ENCODE peak calls at places on chromosomes 2 and 18, in five cellular contexts. One of them, this sample, is unnamed. For H3K4me1, the result is how much of the 10 kb centered on the place peaks cover.

GRCh38 chr2:197795277-197795676 is 9.1 kb upstream of the PLCL1 start:
- ATAC-seq in HepG2: no peak
- ATAC-seq in A549: no peak
- ATAC-seq in upper lobe of left lung: no peak
- ATAC-seq in GM12878: no peak
- ATAC-seq in this sample: no peak

GRCh38 chr2:45857848-45858520 is 206.5 kb downstream of the PRKCE start:
- ATAC-seq in upper lobe of left lung: no peak
- ATAC-seq in GM12878: peak
- ATAC-seq in HepG2: no peak
- ATAC-seq in A549: no peak
- ATAC-seq in this sample: no peak

GRCh38 chr2:96906719-96907404 is 37.0 kb upstream of the SEMA4C start:
- ATAC-seq in GM12878: no peak
- ATAC-seq in A549: no peak
- ATAC-seq in upper lobe of left lung: peak
- ATAC-seq in HepG2: peak
- ATAC-seq in this sample: peak

GRCh38 chr18:13161276-13161899 is 57.2 kb upstream of the LDLRAD4 start:
- ATAC-seq in upper lobe of left lung: no peak
- ATAC-seq in GM12878: no peak
- ATAC-seq in HepG2: no peak
- ATAC-seq in A549: no peak
- ATAC-seq in this sample: no peak

GRCh38 chr2:21043744-21044532 is at the start of gene APOB:
- ATAC-seq in A549: no peak
- ATAC-seq in HepG2: peak
- ATAC-seq in upper lobe of left lung: no peak
- ATAC-seq in GM12878: peak
- ATAC-seq in this sample: peak

GRCh38 chr2:199589303-199589702 is 131.6 kb upstream of the SATB2 start:
- ATAC-seq in GM12878: no peak
- ATAC-seq in A549: no peak
- ATAC-seq in upper lobe of left lung: no peak
- ATAC-seq in HepG2: no peak
- ATAC-seq in this sample: no peak

GRCh38 chr2:34012728-34013302 is 413.7 kb upstream of the FAM98A start:
- ATAC-seq in HepG2: peak
- ATAC-seq in upper lobe of left lung: peak
- ATAC-seq in A549: peak
- ATAC-seq in GM12878: peak
- ATAC-seq in this sample: no peak

GRCh38 chr2:237161239-237161638 is 75.5 kb downstream of the COPS8 start:
- ATAC-seq in GM12878: no peak
- ATAC-seq in A549: no peak
- ATAC-seq in HepG2: no peak
- ATAC-seq in upper lobe of left lung: no peak
- ATAC-seq in this sample: peak

GRCh38 chr2:143140864-143141637 is 11.8 kb downstream of the ARHGAP15 start:
- ATAC-seq in GM12878: peak
- ATAC-seq in A549: no peak
- ATAC-seq in HepG2: no peak
- ATAC-seq in upper lobe of left lung: no peak
- ATAC-seq in this sample: no peak

GRCh38 chr2:64485961-64486360 is 32.0 kb downstream of the LGALSL start:
- ATAC-seq in GM12878: no peak
- ATAC-seq in A549: no peak
- ATAC-seq in upper lobe of left lung: no peak
- ATAC-seq in HepG2: no peak
- ATAC-seq in this sample: peak

GRCh38 chr2:112793449-112793978 is 9.2 kb upstream of the IL1A start:
- ATAC-seq in A549: no peak
- ATAC-seq in HepG2: no peak
- ATAC-seq in upper lobe of left lung: peak
- ATAC-seq in GM12878: peak
- ATAC-seq in this sample: peak

GRCh38 chr18:44246001-44246400 is 434.7 kb upstream of the SETBP1 start:
- ATAC-seq in upper lobe of left lung: no peak
- ATAC-seq in A549: no peak
- ATAC-seq in GM12878: no peak
- ATAC-seq in HepG2: no peak
- ATAC-seq in this sample: no peak

GRCh38 chr18:9108911-9109310 is 6.4 kb downstream of the NDUFV2 start:
- ATAC-seq in HepG2: no peak
- ATAC-seq in upper lobe of left lung: no peak
- ATAC-seq in GM12878: peak
- ATAC-seq in A549: no peak
- ATAC-seq in this sample: no peak

GRCh38 chr2:104043864-104044263 is 810.1 kb upstream of the POU3F3 start:
- ATAC-seq in HepG2: peak
- ATAC-seq in GM12878: no peak
- ATAC-seq in A549: peak
- ATAC-seq in upper lobe of left lung: no peak
- ATAC-seq in this sample: no peak

GRCh38 chr2:100955226-100955625 is 46.9 kb upstream of the RPL31 start:
- ATAC-seq in upper lobe of left lung: no peak
- ATAC-seq in HepG2: no peak
- ATAC-seq in GM12878: no peak
- ATAC-seq in A549: no peak
- ATAC-seq in this sample: no peak

GRCh38 chr2:3805120-3805519 is 101.7 kb downstream of the DCDC2C start:
- ATAC-seq in HepG2: peak
- ATAC-seq in A549: peak
- ATAC-seq in upper lobe of left lung: no peak
- ATAC-seq in GM12878: peak
- ATAC-seq in this sample: no peak

DNA sequence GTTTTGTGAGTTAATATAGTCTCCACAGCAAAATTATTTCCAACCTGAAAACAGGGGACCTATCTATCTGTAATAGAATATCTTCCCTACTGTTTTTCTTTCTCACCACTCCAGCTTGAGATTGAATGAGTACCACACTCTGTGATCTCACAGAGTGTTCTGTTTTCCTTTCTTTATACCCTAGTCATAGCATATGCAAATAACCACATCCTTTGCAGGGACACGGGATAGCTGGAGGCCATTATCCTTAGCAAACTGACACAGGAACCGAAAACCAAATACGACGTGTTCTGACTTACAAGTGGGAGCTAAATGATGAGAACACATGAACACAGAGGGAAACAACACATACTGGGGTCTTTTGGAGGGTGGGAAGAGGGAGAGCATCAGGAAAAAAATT is 224.7 kb downstream of the SLC8A1 start:
- ATAC-seq in GM12878: no peak
- ATAC-seq in HepG2: no peak
- ATAC-seq in A549: no peak
- ATAC-seq in upper lobe of left lung: no peak
- ATAC-seq in this sample: no peak
- TF ChIP-seq EP300 in GM12878: no peak
- TF ChIP-seq EP300 in HepG2: no peak
- TF ChIP-seq EP300 in A549: no peak
- TF ChIP-seq EP300 in upper lobe of left lung: no peak
- TF ChIP-seq EP300 in this sample: no peak

GRCh38 chr18:55384115-55384514 is 203.9 kb downstream of the TCF4 start:
- ATAC-seq in A549: no peak
- ATAC-seq in upper lobe of left lung: no peak
- ATAC-seq in GM12878: no peak
- ATAC-seq in HepG2: no peak
- ATAC-seq in this sample: no peak
- H3K27ac ChIP-seq in A549: no peak
- H3K27ac ChIP-seq in upper lobe of left lung: no peak
- H3K27ac ChIP-seq in GM12878: no peak
- H3K27ac ChIP-seq in HepG2: no peak
- H3K27ac ChIP-seq in this sample: no peak

DNA sequence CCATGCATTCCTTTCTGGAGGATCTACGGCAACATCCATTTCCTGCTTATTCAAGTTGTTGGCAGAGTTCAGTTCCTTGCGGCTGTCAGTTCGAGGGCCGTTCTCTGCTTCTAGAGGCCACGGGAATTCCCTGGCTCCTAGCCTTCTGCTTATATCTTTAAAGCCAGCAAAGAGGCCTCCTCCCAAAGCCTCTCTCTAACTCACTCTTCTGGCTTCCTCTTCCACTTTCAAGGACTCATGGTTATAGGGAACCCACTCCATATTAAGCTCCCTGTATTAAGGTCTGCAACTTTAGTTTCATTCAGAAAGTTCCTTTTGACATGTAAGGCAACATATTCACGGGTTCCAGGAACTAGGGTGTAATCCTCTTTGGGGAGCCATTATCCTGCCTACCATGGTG is 150.0 kb upstream of the RMP24 start:
- ATAC-seq in upper lobe of left lung: no peak
- ATAC-seq in HepG2: no peak
- ATAC-seq in A549: no peak
- ATAC-seq in GM12878: no peak
- ATAC-seq in this sample: no peak
- H3K4me1 ChIP-seq in upper lobe of left lung: under half
- H3K4me1 ChIP-seq in HepG2: under half
- H3K4me1 ChIP-seq in A549: under half
- H3K4me1 ChIP-seq in GM12878: under half
- H3K4me1 ChIP-seq in this sample: under half

GRCh38 chr2:9712263-9712662 is 81.5 kb upstream of the YWHAQ start:
- ATAC-seq in HepG2: no peak
- ATAC-seq in upper lobe of left lung: no peak
- ATAC-seq in GM12878: no peak
- ATAC-seq in A549: no peak
- ATAC-seq in this sample: no peak
- TF ChIP-seq EP300 in HepG2: no peak
- TF ChIP-seq EP300 in upper lobe of left lung: no peak
- TF ChIP-seq EP300 in GM12878: no peak
- TF ChIP-seq EP300 in A549: no peak
- TF ChIP-seq EP300 in this sample: no peak

GRCh38 chr2:239146011-239146641 is 254.7 kb downstream of the HDAC4 start:
- ATAC-seq in HepG2: no peak
- ATAC-seq in GM12878: peak
- ATAC-seq in A549: no peak
- ATAC-seq in upper lobe of left lung: peak
- ATAC-seq in this sample: no peak
- H3K27ac ChIP-seq in HepG2: no peak
- H3K27ac ChIP-seq in GM12878: no peak
- H3K27ac ChIP-seq in A549: no peak
- H3K27ac ChIP-seq in upper lobe of left lung: no peak
- H3K27ac ChIP-seq in this sample: no peak

GRCh38 chr18:77073336-77074093 is 59.1 kb downstream of the MBP start:
- ATAC-seq in HepG2: no peak
- ATAC-seq in A549: no peak
- ATAC-seq in GM12878: no peak
- ATAC-seq in upper lobe of left lung: no peak
- ATAC-seq in this sample: no peak
- H3K4me1 ChIP-seq in HepG2: under half
- H3K4me1 ChIP-seq in A549: half or more
- H3K4me1 ChIP-seq in GM12878: under half
- H3K4me1 ChIP-seq in upper lobe of left lung: under half
- H3K4me1 ChIP-seq in this sample: half or more

This sample was measured in gastroesophageal sphincter.